ENCODE peak calls at places on chromosomes 16 and 17, in five cellular contexts. T is sigmoid colon, L is neural progenitor cell, R is SJSA1, M is body of pancreas. H is an unnamed sample.
A peak's percentile ranks its signal among the peaks of the same experiment; 100 is the strongest.

GRCh38 chr17:13540546-13540945 is 61.2 kb downstream of the HS3ST3A1 start:
- DNase-seq in M (no peak), T (no peak), L (no peak), R (no peak), H (no peak)

GRCh38 chr17:82241926-82242697 is 13.3 kb downstream of the SLC16A3 start:
- DNase-seq in T (peak; percentile 84), M (peak; percentile 56), L (no peak), R (no peak), H (no peak)

GRCh38 chr16:4511441-4512082 is 27.0 kb downstream of the CDIP1 start:
- DNase-seq in T (no peak), R (peak; percentile 59), L (peak; percentile 78), M (peak; percentile 81), H (peak; percentile 64)

GRCh38 chr17:36463916-36464764 is 22.3 kb upstream of the ZNHIT3 start:
- DNase-seq in R (peak; percentile 63), L (peak; percentile 98), M (peak; percentile 57), T (peak; percentile 55), H (peak; percentile 91)

GRCh38 chr16:67190448-67191399 is 788 bp upstream of the EXOC3L1 start:
- DNase-seq in M (no peak), R (no peak), L (no peak), T (no peak), H (no peak)

GRCh38 chr16:89912627-89913026 is 6.0 kb upstream of the MC1R start:
- DNase-seq in R (no peak), L (no peak), M (no peak), T (peak; percentile 62), H (no peak)

GRCh38 chr16:12802661-12803060 is 1.0 kb downstream of the CPPED1 start:
- DNase-seq in R (no peak), M (no peak), T (no peak), L (no peak), H (no peak)

GRCh38 chr17:13395346-13395745 is 206.4 kb downstream of the HS3ST3A1 start:
- DNase-seq in L (no peak), R (no peak), T (no peak), M (no peak), H (no peak)

GRCh38 chr17:32275060-32276042 is 9.7 kb downstream of the RHBDL3 start:
- DNase-seq in L (no peak), R (peak; percentile 95), T (no peak), M (no peak), H (no peak)

GRCh38 chr16:57998484-57998883 is 2.0 kb downstream of the ZNF319 start:
- DNase-seq in L (no peak), R (no peak), M (no peak), T (no peak), H (no peak)

GRCh38 chr16:14525021-14525420 is 105.0 kb downstream of the PARN start:
- DNase-seq in R (no peak), L (no peak), M (no peak), T (no peak), H (no peak)

GRCh38 chr17:69961488-69962145 is 113.4 kb upstream of the KCNJ16 start:
- DNase-seq in R (peak; percentile 48), L (peak; percentile 23), T (peak; percentile 72), M (peak; percentile 11), H (no peak)

GRCh38 chr16:65446441-65446840 is 324.6 kb upstream of the CDH11 start:
- DNase-seq in M (no peak), T (no peak), L (no peak), R (no peak), H (no peak)

GRCh38 chr16:66970775-66971725 is 10.0 kb downstream of the CES3 start:
- DNase-seq in T (no peak), M (peak; percentile 41), L (no peak), R (no peak), H (no peak)

GRCh38 chr17:77454560-77455095 is 313.9 kb downstream of the SEC14L1 start:
- DNase-seq in T (no peak), M (no peak), L (no peak), R (no peak), H (no peak)

GRCh38 chr16:28166394-28167208 is 45.2 kb downstream of the XPO6 start:
- DNase-seq in L (no peak), T (no peak), R (no peak), M (no peak), H (no peak)

GRCh38 chr17:81311954-81312353 is 16.8 kb upstream of the SLC38A10 start:
- DNase-seq in M (no peak), T (no peak), R (no peak), L (no peak), H (no peak)

GRCh38 chr16:89202422-89203215 is 2.3 kb upstream of the SLC22A31 start:
- DNase-seq in R (no peak), L (peak; percentile 42), T (no peak), M (no peak), H (no peak)

GRCh38 chr17:14428640-14429029 is 127.8 kb downstream of the HS3ST3B1 start:
- DNase-seq in M (no peak), R (no peak), T (no peak), L (no peak), H (no peak)

GRCh38 chr17:58968662-58969061 is 138.0 kb downstream of the TRIM37 start:
- DNase-seq in M (no peak), L (no peak), R (no peak), T (no peak), H (no peak)

GRCh38 chr17:49994085-49995054 is 654 bp downstream of the DLX3 start:
- DNase-seq in R (no peak), L (peak; percentile 53), T (no peak), M (no peak), H (no peak)
- H3K4me3 ChIP-seq in R (no peak overlapping the region), L (peak overlapping the region; percentile 56), T (peak overlapping the region; percentile 49), M (no peak overlapping the region), H (peak overlapping the region; percentile 45)

DNA sequence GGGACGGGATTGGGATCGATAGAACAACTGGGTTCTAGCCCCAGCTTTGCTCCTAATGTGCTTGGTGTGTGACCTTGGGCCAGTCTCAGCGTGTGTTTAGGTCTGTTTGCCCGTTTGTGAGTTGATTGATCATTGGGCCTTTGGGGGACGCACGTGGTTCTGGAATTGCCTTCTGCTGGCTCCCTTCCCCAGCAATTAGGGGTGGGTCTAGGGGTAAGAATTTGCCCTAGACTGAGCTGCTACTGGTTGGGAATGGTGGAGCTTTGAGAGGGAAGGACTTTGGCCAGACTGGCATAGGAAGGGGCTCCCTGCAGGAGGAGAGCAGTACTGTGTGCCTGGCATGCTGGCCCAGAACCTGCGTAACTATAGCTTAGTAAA is 1.5 kb downstream of the SPNS2 start:
- DNase-seq in L (no peak), M (no peak), R (no peak), T (no peak), H (no peak)
- H3K4me1 ChIP-seq in L (peaks cover 11% of the 10 kb centered on the region), M (peaks cover 71% of the 10 kb centered on the region), R (peaks cover 26% of the 10 kb centered on the region), T (peaks cover 22% of the 10 kb centered on the region), H (no peaks in the 10 kb centered on the region)

GRCh38 chr17:40402668-40403067 is 15.0 kb downstream of the TOP2A start:
- DNase-seq in T (no peak), R (no peak), L (no peak), M (no peak), H (no peak)
- H3K36me3 ChIP-seq in T (no peaks in the 10 kb centered on the region), R (peaks cover 100% of the 10 kb centered on the region), L (peaks cover 79% of the 10 kb centered on the region), M (no peaks in the 10 kb centered on the region), H (no peaks in the 10 kb centered on the region)

DNA sequence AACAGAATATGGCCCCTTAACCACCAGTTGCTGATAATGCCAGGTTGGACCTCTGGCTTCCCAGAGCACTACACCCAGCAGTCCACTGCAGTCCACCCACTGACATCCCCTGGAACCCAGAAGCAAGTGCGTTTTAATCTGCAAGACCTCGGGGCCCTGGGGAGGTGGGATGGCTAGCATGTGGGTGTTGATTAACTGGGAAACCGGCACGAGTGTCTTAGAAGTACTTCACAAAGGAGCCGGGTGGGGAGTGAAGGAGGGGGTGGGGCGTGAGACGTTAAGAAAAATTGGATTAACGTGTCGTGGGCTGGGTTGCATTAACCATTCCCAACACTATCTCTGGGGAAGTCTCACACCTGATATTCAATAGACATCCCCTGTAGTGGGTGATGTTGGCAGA is 6.1 kb upstream of the HIC1 start:
- DNase-seq in L (no peak), T (no peak), M (no peak), R (no peak), H (no peak)
- H3K4me3 ChIP-seq in L (peak overlapping the region; percentile 75), T (peak overlapping the region; percentile 91), M (no peak overlapping the region), R (no peak overlapping the region), H (peak overlapping the region; percentile 53)

GRCh38 chr16:85515830-85516397 is 97.2 kb upstream of the GSE1 start:
- DNase-seq in T (peak; percentile 68), M (peak; percentile 89), L (no peak), R (no peak), H (peak; percentile 68)

GRCh38 chr16:85515319-85515745 is 97.8 kb upstream of the GSE1 start:
- DNase-seq in M (no peak), T (no peak), L (no peak), R (no peak), H (no peak)

GRCh38 chr16:85517780-85518179 is 95.3 kb upstream of the GSE1 start:
- DNase-seq in R (no peak), T (no peak), M (no peak), L (no peak), H (no peak)

GRCh38 chr16:85518398-85519049 is 94.6 kb upstream of the GSE1 start:
- DNase-seq in L (no peak), R (no peak), M (no peak), T (no peak), H (no peak)

DNA sequence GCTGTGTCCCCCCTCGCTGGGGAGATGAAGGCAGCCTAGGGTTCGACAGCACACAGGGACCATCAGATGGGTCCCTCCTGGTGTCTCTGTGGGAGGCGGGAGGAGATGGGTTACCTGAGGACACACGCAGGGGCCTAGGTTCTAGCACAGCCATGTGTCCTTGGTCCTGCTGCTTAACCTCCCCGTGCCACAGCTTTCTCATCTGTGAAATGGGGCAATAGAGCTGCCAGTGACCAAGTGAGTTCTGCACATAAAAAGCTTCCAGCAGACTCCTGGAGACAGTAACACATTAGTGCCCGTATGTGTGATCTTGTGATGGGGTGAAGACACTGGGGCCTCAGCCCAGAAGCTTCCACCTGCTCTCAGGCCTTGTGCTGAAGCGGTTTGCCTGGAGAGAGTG is 96.0 kb upstream of the GSE1 start:
- DNase-seq in L (no peak), M (no peak), T (no peak), R (no peak), H (no peak)
- H3K4me1 ChIP-seq in L (peaks cover 37% of the 10 kb centered on the region), M (peaks cover 69% of the 10 kb centered on the region), T (peaks cover 47% of the 10 kb centered on the region), R (peaks cover 28% of the 10 kb centered on the region), H (peaks cover 59% of the 10 kb centered on the region)

GRCh38 chr16:77336637-77337036 is 98.2 kb downstream of the ADAMTS18 start:
- DNase-seq in T (no peak), M (no peak), R (no peak), L (peak; percentile 62), H (no peak)
- H3K36me3 ChIP-seq in T (no peaks in the 10 kb centered on the region), M (no peaks in the 10 kb centered on the region), R (no peaks in the 10 kb centered on the region), L (no peaks in the 10 kb centered on the region), H (no peaks in the 10 kb centered on the region)

GRCh38 chr16:81833751-81834150 is 54.7 kb downstream of the PLCG2 start:
- DNase-seq in R (no peak), M (no peak), T (no peak), L (no peak), H (peak; percentile 70)
- H3K4me3 ChIP-seq in R (no peak overlapping the region), M (no peak overlapping the region), T (no peak overlapping the region), L (no peak overlapping the region), H (no peak overlapping the region)

GRCh38 chr17:3893720-3894116 is 865 bp upstream of the CAMKK1 start:
- DNase-seq in M (no peak), T (no peak), R (no peak), L (no peak), H (no peak)
- H3K4me1 ChIP-seq in M (peaks cover 67% of the 10 kb centered on the region), T (peaks cover 61% of the 10 kb centered on the region), R (peaks cover 58% of the 10 kb centered on the region), L (peaks cover 13% of the 10 kb centered on the region), H (peaks cover 7% of the 10 kb centered on the region)

GRCh38 chr17:71099003-71099710 is 929.8 kb downstream of the KCNJ2 start:
- DNase-seq in T (no peak), M (no peak), R (no peak), L (no peak), H (no peak)

GRCh38 chr17:71098071-71098470 is 928.7 kb downstream of the KCNJ2 start:
- DNase-seq in L (no peak), M (no peak), T (no peak), R (no peak), H (no peak)
- H3K36me3 ChIP-seq in L (no peaks in the 10 kb centered on the region), M (no peaks in the 10 kb centered on the region), T (no peaks in the 10 kb centered on the region), R (no peaks in the 10 kb centered on the region), H (no peaks in the 10 kb centered on the region)

H was measured in Caco-2.